ENCODE peak calls at places on chromosomes 7 and 10, in nine cellular contexts. Y is left lobe of liver; U is prostate gland; R is keratinocyte; B is stimulated activated naive B cell treated with anti-CD40 and anti-IgM and Interleukin-4, amounts not matched to agents 10 μg/mL and 1 μg/mL and 100 μg/mL, for 72 hours; S is GM23248; E is activated naive CD8-positive, alpha-beta T cell treated with anti-CD3 and anti-CD28 coated beads for 36 hours; C is thoracic aorta; Z is GM12865. N is an unnamed sample.

GRCh38 chr10:20970044-20970443 is 72.9 kb upstream of the NEBL start:
- DNase-seq in R (no peak), S (peak; percentile 65), Z (no peak), C (no peak), B (no peak), Y (no peak), E (no peak), U (no peak), N (no peak)

GRCh38 chr7:159086301-159086925 is 58.3 kb downstream of the VIPR2 start:
- DNase-seq in Y (peak; percentile 33), U (no peak), S (no peak), R (no peak), B (no peak), C (no peak), Z (no peak), E (no peak), N (no peak)

GRCh38 chr10:78621183-78621789 is 447.5 kb upstream of the ZMIZ1 start:
- DNase-seq in E (no peak), R (no peak), Z (no peak), C (no peak), Y (no peak), B (no peak), S (no peak), U (no peak), N (no peak)

GRCh38 chr7:12917801-12918200 is 230.4 kb downstream of the ARL4A start:
- DNase-seq in B (no peak), C (no peak), Z (no peak), S (no peak), E (no peak), R (no peak), U (no peak), Y (no peak), N (no peak)

GRCh38 chr10:121088524-121088923 is 237.4 kb downstream of the WDR11 start:
- DNase-seq in U (no peak), Z (no peak), S (peak; percentile 6), Y (no peak), C (no peak), R (no peak), E (no peak), B (no peak), N (no peak)

GRCh38 chr7:32941996-32942782 is 15.1 kb upstream of the FKBP9 start:
- DNase-seq in R (no peak), U (peak; percentile 42), Y (peak; percentile 72), B (peak; percentile 56), C (peak; percentile 40), E (peak; percentile 57), Z (peak; percentile 53), S (peak; percentile 76), N (peak; percentile 79)

GRCh38 chr10:108515821-108516220 is 1351.3 kb upstream of the SORCS1 start:
- DNase-seq in Y (no peak), U (no peak), C (no peak), B (no peak), Z (no peak), E (no peak), R (no peak), S (peak; percentile 55), N (no peak)

GRCh38 chr10:91602449-91602848 is 30.4 kb downstream of the PPP1R3C start:
- DNase-seq in R (no peak), U (no peak), B (no peak), S (no peak), E (no peak), Z (no peak), C (no peak), Y (no peak), N (no peak)

GRCh38 chr10:125772112-125772863 is 3.3 kb downstream of the MMP21 start:
- DNase-seq in S (no peak), E (no peak), Y (no peak), B (no peak), R (no peak), U (no peak), Z (no peak), C (no peak), N (no peak)

GRCh38 chr7:135174941-135175340 is 4.4 kb upstream of the CYREN start:
- DNase-seq in R (no peak), U (no peak), Z (no peak), E (no peak), S (no peak), B (no peak), Y (no peak), C (no peak), N (no peak)

GRCh38 chr7:123537026-123537642 is 2.7 kb upstream of the IQUB start:
- DNase-seq in E (no peak), Z (peak; percentile 13), C (no peak), B (no peak), Y (no peak), S (peak; percentile 49), U (no peak), R (no peak), N (peak; percentile 30)

GRCh38 chr7:94400643-94401042 is 5.9 kb downstream of the COL1A2 start:
- DNase-seq in U (no peak), Y (no peak), S (peak; percentile 75), Z (no peak), B (no peak), C (no peak), R (no peak), E (no peak), N (no peak)

GRCh38 chr7:23184709-23185354 is 3.0 kb downstream of the NUP42 start:
- DNase-seq in B (no peak), Y (no peak), S (peak; percentile 77), Z (peak; percentile 30), U (peak; percentile 28), E (no peak), C (no peak), R (peak; percentile 17), N (peak; percentile 80)

GRCh38 chr7:159040912-159041711 is 103.6 kb downstream of the VIPR2 start:
- DNase-seq in B (no peak), S (no peak), C (no peak), E (no peak), R (no peak), Z (no peak), Y (peak; percentile 32), U (no peak), N (no peak)

GRCh38 chr7:16916111-16916639 is 34.4 kb upstream of the AGR3 start:
- DNase-seq in U (no peak), Y (no peak), R (peak; percentile 74), E (no peak), C (no peak), S (peak; percentile 81), B (no peak), Z (no peak), N (no peak)

GRCh38 chr7:21902240-21902639 is 43.5 kb downstream of the CDCA7L start:
- DNase-seq in U (no peak), Y (no peak), B (no peak), E (no peak), Z (no peak), C (no peak), R (no peak), S (peak; percentile 23), N (no peak)

N was measured in Kasumi-1.